ENCODE peak calls at places on chromosomes 6 and 20, in four cellular contexts. E is NCI-H748 treated with DMSO at 0.1 percent for 48 hours, O is T-helper 9 cell, B is NCI-H460. Q is an unnamed sample.

GRCh38 chr20:51378171-51378928 is 164.2 kb downstream of the NFATC2 start:
- DNase-seq in E (no peak), O (no peak), B (peak; percentile 13), Q (peak; percentile 53)

GRCh38 chr6:104126621-104127020 is 733.1 kb downstream of the HACE1 start:
- DNase-seq in E (no peak), O (no peak), B (no peak), Q (peak; percentile 45)

GRCh38 chr6:81861281-81861680 is 108.8 kb upstream of the TENT5A start:
- DNase-seq in E (no peak), O (no peak), B (no peak), Q (no peak)

GRCh38 chr6:12047792-12048432 is 35.8 kb downstream of the HIVEP1 start:
- DNase-seq in E (no peak), O (no peak), B (no peak), Q (no peak)

GRCh38 chr6:152669894-152670293 is 27.8 kb upstream of the MYCT1 start:
- DNase-seq in E (peak; percentile 35), O (no peak), B (peak; percentile 7), Q (peak; percentile 53)

GRCh38 chr6:161434921-161435411 is 161.1 kb upstream of the AGPAT4 start:
- DNase-seq in E (no peak), O (no peak), B (no peak), Q (no peak)

GRCh38 chr6:38713812-38714211 is 1.3 kb upstream of the DNAH8 start:
- DNase-seq in E (no peak), O (peak; percentile 22), B (no peak), Q (no peak)

GRCh38 chr6:86537311-86537861 is 399.9 kb upstream of the HTR1E start:
- DNase-seq in E (no peak), O (no peak), B (no peak), Q (no peak)

GRCh38 chr20:2690718-2691117 is 1.9 kb upstream of the EBF4 start:
- DNase-seq in E (no peak), O (no peak), B (no peak), Q (no peak)

GRCh38 chr6:160464744-160465143 is 116.6 kb downstream of the SLC22A3 start:
- DNase-seq in E (no peak), O (no peak), B (no peak), Q (no peak)